ENCODE peak calls at places on chromosomes 3 and 15, in nine cellular contexts. G, N, M, E, Z, Q, X, L and B are unnamed samples.

GRCh38 chr15:73485372-73485771 is 42.4 kb downstream of the REC114 start:
- DNase-seq in G (no peak), N (no peak), M (no peak), E (no peak), Z (no peak), Q (no peak), X (no peak), L (peak), B (no peak)

GRCh38 chr3:58059349-58060321 is 51.4 kb downstream of the FLNB start:
- DNase-seq in G (no peak), N (no peak), M (no peak), E (no peak), Z (peak), Q (no peak), X (no peak), L (peak), B (no peak)

GRCh38 chr15:62732078-62732477 is 310.5 kb upstream of the TPM1 start:
- DNase-seq in G (no peak), N (no peak), M (no peak), E (no peak), Z (peak), Q (no peak), X (no peak), L (no peak), B (no peak)

GRCh38 chr3:38960042-38960622 is 91.6 kb downstream of the SCN11A start:
- DNase-seq in G (no peak), N (peak), M (no peak), E (no peak), Z (no peak), Q (no peak), X (no peak), L (peak), B (no peak)

GRCh38 chr3:45579251-45579650 is 15.3 kb upstream of the LIMD1 start:
- DNase-seq in G (no peak), N (no peak), M (no peak), E (no peak), Z (no peak), Q (no peak), X (no peak), L (no peak), B (no peak)

GRCh38 chr15:91548588-91548987 is 304.9 kb upstream of the SLCO3A1 start:
- DNase-seq in G (peak), N (no peak), M (no peak), E (no peak), Z (no peak), Q (no peak), X (no peak), L (no peak), B (no peak)

GRCh38 chr3:126910231-126910630 is 72.7 kb upstream of the PLXNA1 start:
- DNase-seq in G (no peak), N (no peak), M (no peak), E (no peak), Z (no peak), Q (no peak), X (no peak), L (no peak), B (no peak)

GRCh38 chr3:46901061-46901460 is 23.5 kb downstream of the PTH1R start:
- DNase-seq in G (peak), N (no peak), M (no peak), E (no peak), Z (no peak), Q (no peak), X (no peak), L (no peak), B (no peak)

GRCh38 chr15:44023176-44023575 is 171.9 kb downstream of the FRMD5 start:
- DNase-seq in G (no peak), N (no peak), M (no peak), E (no peak), Z (no peak), Q (no peak), X (no peak), L (no peak), B (no peak)

GRCh38 chr3:184178522-184179138 is 4.0 kb downstream of the AP2M1 start:
- DNase-seq in G (no peak), N (no peak), M (no peak), E (no peak), Z (no peak), Q (no peak), X (no peak), L (no peak), B (no peak)

GRCh38 chr3:79086514-79086913 is 681.3 kb downstream of the ROBO1 start:
- DNase-seq in G (no peak), N (peak), M (no peak), E (peak), Z (peak), Q (peak), X (no peak), L (peak), B (peak)

GRCh38 chr15:37888356-37888755 is 46.1 kb upstream of the TMCO5A start:
- DNase-seq in G (no peak), N (no peak), M (no peak), E (no peak), Z (no peak), Q (no peak), X (no peak), L (no peak), B (no peak)

GRCh38 chr15:33852570-33852969 is 115.7 kb upstream of the CHRM5 start:
- DNase-seq in G (no peak), N (peak), M (no peak), E (no peak), Z (peak), Q (no peak), X (no peak), L (peak), B (no peak)

GRCh38 chr3:183488343-183488742 is 59.9 kb upstream of the MCF2L2 start:
- DNase-seq in G (no peak), N (no peak), M (no peak), E (no peak), Z (no peak), Q (no peak), X (peak), L (no peak), B (no peak)

GRCh38 chr3:153639634-153640033 is 477.6 kb downstream of the RAP2B start:
- DNase-seq in G (no peak), N (no peak), M (no peak), E (no peak), Z (no peak), Q (no peak), X (no peak), L (no peak), B (no peak)

GRCh38 chr15:39580630-39581500 is at the start of gene THBS1:
- DNase-seq in G (peak), N (peak), M (no peak), E (no peak), Z (peak), Q (peak), X (peak), L (peak), B (peak)

GRCh38 chr15:40277472-40277871 is 5.4 kb downstream of the ANKRD63 start:
- DNase-seq in G (no peak), N (no peak), M (no peak), E (no peak), Z (no peak), Q (no peak), X (no peak), L (no peak), B (no peak)

GRCh38 chr3:24793896-24794295 is 299.2 kb upstream of the THRB start:
- DNase-seq in G (no peak), N (no peak), M (no peak), E (no peak), Z (no peak), Q (no peak), X (no peak), L (no peak), B (no peak)

GRCh38 chr15:33104276-33104675 is 90.2 kb downstream of the FMN1 start:
- DNase-seq in G (no peak), N (peak), M (no peak), E (no peak), Z (peak), Q (no peak), X (no peak), L (no peak), B (no peak)

GRCh38 chr15:77037475-77038209 is 33.3 kb downstream of the TSPAN3 start:
- DNase-seq in G (no peak), N (no peak), M (no peak), E (no peak), Z (no peak), Q (no peak), X (no peak), L (no peak), B (peak)

GRCh38 chr3:98778852-98779379 is 15.8 kb downstream of the ST3GAL6 start:
- DNase-seq in G (no peak), N (peak), M (no peak), E (no peak), Z (peak), Q (peak), X (no peak), L (peak), B (no peak)

GRCh38 chr3:119637679-119638525 is 22.5 kb downstream of the POPDC2 start:
- DNase-seq in G (no peak), N (peak), M (no peak), E (no peak), Z (peak), Q (no peak), X (no peak), L (peak), B (no peak)

GRCh38 chr15:98139337-98139736 is 178.8 kb downstream of the ARRDC4 start:
- DNase-seq in G (no peak), N (no peak), M (no peak), E (no peak), Z (no peak), Q (no peak), X (no peak), L (no peak), B (no peak)

GRCh38 chr3:124097362-124098120 is 105.6 kb upstream of the ROPN1 start:
- DNase-seq in G (no peak), N (no peak), M (no peak), E (no peak), Z (no peak), Q (no peak), X (no peak), L (no peak), B (no peak)

GRCh38 chr15:51589881-51590570 is 32.5 kb downstream of the DMXL2 start:
- DNase-seq in G (no peak), N (no peak), M (no peak), E (no peak), Z (no peak), Q (no peak), X (no peak), L (no peak), B (peak)

GRCh38 chr3:156862338-156862737 is 36.2 kb downstream of the LEKR1 start:
- DNase-seq in G (no peak), N (no peak), M (no peak), E (no peak), Z (no peak), Q (no peak), X (no peak), L (no peak), B (no peak)

GRCh38 chr3:186444974-186445373 is 82.9 kb upstream of the DGKG start:
- DNase-seq in G (no peak), N (no peak), M (no peak), E (no peak), Z (no peak), Q (no peak), X (no peak), L (no peak), B (no peak)

GRCh38 chr3:186442162-186442561 is 80.1 kb upstream of the DGKG start:
- DNase-seq in G (peak), N (no peak), M (no peak), E (no peak), Z (no peak), Q (no peak), X (no peak), L (no peak), B (no peak)

GRCh38 chr3:186440850-186441249 is 78.8 kb upstream of the DGKG start:
- DNase-seq in G (peak), N (no peak), M (no peak), E (no peak), Z (no peak), Q (no peak), X (no peak), L (no peak), B (no peak)

GRCh38 chr3:186439725-186440124 is 77.7 kb upstream of the DGKG start:
- DNase-seq in G (no peak), N (no peak), M (no peak), E (no peak), Z (no peak), Q (no peak), X (no peak), L (no peak), B (no peak)

DNA sequence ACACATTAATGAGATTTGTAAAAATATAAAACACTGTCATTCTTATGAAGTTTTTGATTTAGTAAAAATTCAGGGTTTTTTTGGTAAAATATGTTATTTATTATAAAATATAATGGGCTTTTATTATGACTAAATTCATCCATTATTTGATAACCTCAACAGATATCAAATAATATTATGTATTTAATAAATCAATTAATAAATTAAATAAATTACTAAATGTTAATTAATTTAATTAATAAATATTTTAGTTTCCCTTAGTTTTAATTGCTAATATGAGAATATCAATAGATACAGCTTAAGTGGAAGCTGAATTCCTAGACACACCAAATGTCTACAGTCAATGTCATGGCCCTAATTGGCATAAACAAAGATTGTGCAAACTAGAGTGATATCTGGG is 82.3 kb upstream of the DGKG start:
- DNase-seq in G (no peak), N (no peak), M (no peak), E (no peak), Z (no peak), Q (no peak), X (no peak), L (no peak), B (no peak)
- TF ChIP-seq CTCF in G (no peak), N (no peak), M (no peak), E (no peak), Z (no peak), Q (no peak), X (no peak), L (no peak), B (no peak)

DNA sequence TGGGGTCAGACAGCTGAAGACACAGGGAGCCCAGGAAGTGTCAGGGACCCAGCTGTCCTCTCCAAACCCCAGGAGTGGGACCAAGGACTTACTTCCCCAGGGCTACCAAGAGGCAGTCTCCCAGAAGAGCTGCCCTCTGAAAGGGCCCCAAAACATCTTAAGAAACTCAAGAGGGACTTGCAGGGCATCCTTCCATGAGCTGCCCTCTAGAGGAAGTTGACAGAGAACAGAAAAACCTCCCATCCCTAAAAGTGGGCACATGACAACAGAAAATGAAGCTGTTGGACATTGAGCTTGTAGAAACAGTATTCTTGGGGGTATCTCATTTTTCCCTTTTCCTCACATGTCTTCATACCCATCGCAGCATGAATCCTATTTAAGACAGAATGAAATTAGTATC is 58.9 kb downstream of the MECOM start:
- DNase-seq in G (no peak), N (no peak), M (no peak), E (no peak), Z (no peak), Q (peak), X (no peak), L (no peak), B (no peak)
- TF ChIP-seq CTCF in G (no peak), N (peak), M (no peak), E (peak), Z (no peak), Q (no peak), X (no peak), L (no peak), B (no peak)

GRCh38 chr3:194294888-194295214 is 56.3 kb downstream of the CPN2 start:
- DNase-seq in G (no peak), N (no peak), M (no peak), E (no peak), Z (no peak), Q (no peak), X (no peak), L (no peak), B (no peak)

GRCh38 chr3:194296448-194296831 is 54.7 kb downstream of the CPN2 start:
- DNase-seq in G (no peak), N (no peak), M (no peak), E (no peak), Z (no peak), Q (peak), X (no peak), L (peak), B (no peak)

GRCh38 chr3:194298331-194299227 is 52.5 kb downstream of the CPN2 start:
- DNase-seq in G (no peak), N (no peak), M (no peak), E (no peak), Z (no peak), Q (no peak), X (no peak), L (no peak), B (no peak)

GRCh38 chr3:194294199-194294887 is 56.8 kb downstream of the CPN2 start:
- DNase-seq in G (no peak), N (no peak), M (no peak), E (no peak), Z (no peak), Q (no peak), X (no peak), L (no peak), B (no peak)

DNA sequence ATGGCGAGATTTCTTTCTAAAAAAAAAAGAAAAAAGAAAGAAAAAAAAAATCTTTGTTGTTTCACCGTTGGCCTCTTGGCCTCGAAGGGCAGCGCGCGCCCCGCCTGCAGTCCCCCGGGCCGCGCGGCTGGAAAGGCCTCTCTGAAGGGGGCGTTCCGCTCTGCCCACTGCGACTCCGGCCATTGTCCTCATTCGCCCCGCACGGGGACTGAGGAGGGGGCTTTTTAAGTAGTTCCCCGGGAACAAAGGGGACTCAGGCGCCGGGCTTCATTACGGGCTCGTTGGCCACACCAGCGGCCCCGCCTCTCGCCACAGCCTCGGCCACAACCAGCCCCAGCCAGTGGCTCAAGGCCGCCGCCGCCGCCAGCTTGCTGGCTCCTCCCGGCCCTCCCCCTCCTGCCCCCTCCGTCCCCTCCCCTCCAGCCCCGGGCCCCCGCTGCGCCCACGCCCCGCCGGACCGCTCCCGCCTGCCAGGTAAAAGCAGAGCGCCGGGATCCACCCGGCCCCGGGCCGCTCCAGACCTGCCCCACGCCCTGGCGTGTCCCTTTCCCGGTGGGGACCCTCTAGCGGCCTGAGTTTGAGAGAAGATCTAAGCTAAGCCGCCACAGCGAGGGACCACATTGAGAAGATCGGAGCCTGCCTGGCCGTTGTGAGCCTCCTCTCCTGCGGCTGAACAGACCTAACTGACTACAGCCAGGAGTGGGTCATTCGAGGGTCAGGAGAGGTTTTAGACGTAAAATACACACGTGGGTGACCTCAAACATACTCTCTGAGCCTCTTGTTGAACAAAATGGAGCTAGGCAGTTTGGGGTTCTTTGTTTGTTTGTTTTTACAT is 54.1 kb downstream of the CPN2 start:
- DNase-seq in G (no peak), N (no peak), M (no peak), E (no peak), Z (no peak), Q (peak), X (no peak), L (peak), B (no peak)
- TF ChIP-seq CTCF in G (no peak), N (no peak), M (no peak), E (no peak), Z (no peak), Q (peak), X (no peak), L (no peak), B (no peak)

DNA sequence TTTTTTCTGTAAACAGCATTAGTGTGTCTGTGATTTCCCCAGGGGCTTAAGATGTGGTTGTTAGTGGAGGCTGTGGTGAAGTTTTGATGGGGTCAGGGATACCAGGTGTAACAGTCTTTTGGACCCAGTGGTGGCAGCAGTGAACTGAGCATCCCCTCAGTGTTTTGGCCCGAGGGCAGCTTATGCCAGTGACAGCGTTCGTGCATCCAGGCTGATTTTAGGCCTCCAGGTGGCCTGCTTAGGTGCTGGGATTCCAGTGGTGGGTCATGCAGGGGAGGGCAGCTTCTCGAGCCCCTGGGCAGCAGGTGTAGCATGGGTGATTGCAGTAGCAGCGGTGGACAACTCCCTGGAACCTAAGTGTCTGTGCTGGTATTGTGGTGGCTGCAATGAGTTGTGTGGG is 29.2 kb downstream of the STT3B start:
- DNase-seq in G (no peak), N (no peak), M (no peak), E (no peak), Z (no peak), Q (no peak), X (no peak), L (no peak), B (no peak)
- TF ChIP-seq CTCF in G (no peak), N (no peak), M (no peak), E (no peak), Z (no peak), Q (no peak), X (no peak), L (no peak), B (no peak)

GRCh38 chr3:112289011-112289410 is 5.0 kb downstream of the SLC9C1 start:
- DNase-seq in G (no peak), N (no peak), M (no peak), E (no peak), Z (no peak), Q (no peak), X (no peak), L (no peak), B (no peak)
- TF ChIP-seq CTCF in G (no peak), N (no peak), M (no peak), E (no peak), Z (no peak), Q (no peak), X (no peak), L (no peak), B (no peak)

DNA sequence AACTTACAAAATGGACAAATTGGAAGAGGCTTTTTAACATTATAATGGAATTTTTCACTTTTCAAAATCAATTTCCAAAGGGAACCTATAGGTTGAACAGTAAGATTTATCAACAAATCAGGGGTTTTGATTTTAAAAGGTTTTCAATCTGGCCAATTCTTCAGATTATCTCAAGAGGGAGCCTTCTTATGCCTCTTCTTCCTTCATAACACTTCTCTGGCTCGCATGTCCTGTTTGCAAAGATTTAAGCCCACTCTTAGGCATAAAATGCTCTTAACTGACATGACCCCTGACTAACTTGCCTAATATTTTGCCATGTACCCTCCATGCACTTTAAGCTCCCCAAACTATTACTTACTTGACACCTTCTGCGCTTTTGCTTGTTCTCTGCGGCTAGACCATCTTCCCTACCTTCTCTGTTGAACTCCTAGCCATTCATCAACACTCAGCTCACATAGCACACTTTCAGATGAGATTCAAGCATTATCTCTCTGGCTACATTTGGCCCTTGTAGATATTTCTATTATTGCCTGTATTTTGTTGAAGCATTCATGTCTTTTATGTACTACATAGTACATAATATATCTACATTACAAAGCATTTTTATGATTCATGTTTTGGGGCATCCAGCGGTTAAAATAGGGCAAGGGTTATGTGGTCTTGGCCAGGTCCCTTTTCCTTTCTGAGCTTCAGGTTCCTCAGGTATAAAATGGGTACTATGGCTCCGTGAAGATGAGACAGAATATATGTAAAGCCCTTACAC is 1.0 kb upstream of the ARIH1 start:
- DNase-seq in G (no peak), N (no peak), M (no peak), E (no peak), Z (no peak), Q (no peak), X (no peak), L (peak), B (no peak)
- TF ChIP-seq CTCF in G (no peak), N (peak), M (peak), E (no peak), Z (peak), Q (no peak), X (no peak), L (peak), B (peak)